ENCODE peak calls at places on chromosomes 13 and 19, in nine cellular contexts. V, H, B, R, Z, I, E, L and Y are unnamed samples.
A peak's percentile ranks its signal among the peaks of the same experiment; 100 is the strongest.

GRCh38 chr19:40576585-40577451 is at the start of gene SHKBP1:
- DNase-seq in V (peak; percentile 88), H (peak; percentile 92), B (peak; percentile 99), R (peak; percentile 74), Z (peak; percentile 95), I (peak; percentile 90), E (peak; percentile 95), L (peak; percentile 97), Y (peak; percentile 95)

GRCh38 chr13:104163866-104164630 is 1097.8 kb upstream of the SLC10A2 start:
- DNase-seq in V (no peak), H (no peak), B (no peak), R (no peak), Z (no peak), I (no peak), E (no peak), L (no peak), Y (no peak)

GRCh38 chr19:19115954-19116353 is 22.3 kb downstream of the TMEM161A start:
- DNase-seq in V (no peak), H (no peak), B (peak; percentile 43), R (no peak), Z (no peak), I (no peak), E (no peak), L (peak; percentile 54), Y (peak; percentile 29)

GRCh38 chr13:46751811-46752635 is 44.9 kb downstream of the ESD start:
- DNase-seq in V (peak; percentile 26), H (no peak), B (no peak), R (no peak), Z (no peak), I (no peak), E (no peak), L (no peak), Y (no peak)

GRCh38 chr13:46679369-46680180 is 117.4 kb downstream of the ESD start:
- DNase-seq in V (no peak), H (no peak), B (peak; percentile 25), R (peak; percentile 52), Z (no peak), I (no peak), E (no peak), L (no peak), Y (no peak)

GRCh38 chr13:32443111-32443510 is 15.2 kb upstream of the N4BP2L1 start:
- DNase-seq in V (peak; percentile 9), H (no peak), B (peak; percentile 21), R (no peak), Z (no peak), I (no peak), E (no peak), L (no peak), Y (no peak)

GRCh38 chr13:98181106-98181815 is 4.2 kb upstream of the RNF113B start:
- DNase-seq in V (no peak), H (no peak), B (no peak), R (no peak), Z (no peak), I (no peak), E (no peak), L (no peak), Y (no peak)

GRCh38 chr19:11405846-11406643 is 13.1 kb downstream of the RGL3 start:
- DNase-seq in V (no peak), H (no peak), B (no peak), R (no peak), Z (no peak), I (no peak), E (no peak), L (no peak), Y (no peak)

GRCh38 chr19:16889429-16889882 is 657 bp downstream of the F2RL3 start:
- DNase-seq in V (no peak), H (no peak), B (no peak), R (no peak), Z (no peak), I (no peak), E (no peak), L (no peak), Y (no peak)

GRCh38 chr13:38753878-38754277 is 67.0 kb downstream of the FREM2 start:
- DNase-seq in V (no peak), H (no peak), B (no peak), R (no peak), Z (no peak), I (no peak), E (no peak), L (no peak), Y (no peak)

GRCh38 chr19:46984077-46985010 is 35.3 kb upstream of the NPAS1 start:
- DNase-seq in V (no peak), H (peak; percentile 61), B (no peak), R (no peak), Z (no peak), I (peak; percentile 35), E (no peak), L (no peak), Y (no peak)

GRCh38 chr13:51838235-51838846 is 6.6 kb downstream of the TMEM272 start:
- DNase-seq in V (no peak), H (no peak), B (no peak), R (no peak), Z (no peak), I (no peak), E (peak; percentile 13), L (no peak), Y (no peak)

GRCh38 chr13:28744091-28744536 is 25.3 kb upstream of the SLC46A3 start:
- DNase-seq in V (no peak), H (no peak), B (peak; percentile 12), R (no peak), Z (no peak), I (no peak), E (no peak), L (no peak), Y (no peak)

GRCh38 chr19:20928371-20928770 is 5.3 kb downstream of the ZNF85 start:
- DNase-seq in V (no peak), H (no peak), B (no peak), R (no peak), Z (no peak), I (no peak), E (no peak), L (no peak), Y (no peak)

GRCh38 chr13:74092711-74093110 is 41.5 kb downstream of the KLF12 start:
- DNase-seq in V (no peak), H (no peak), B (no peak), R (no peak), Z (no peak), I (no peak), E (no peak), L (no peak), Y (no peak)

GRCh38 chr19:53518716-53519115 is 19.2 kb upstream of the ZNF331 start:
- DNase-seq in V (no peak), H (no peak), B (no peak), R (no peak), Z (no peak), I (no peak), E (no peak), L (no peak), Y (no peak)